ENCODE peak calls at places on chromosomes 7 and 10, in four cellular contexts. Q is GM12878, Z is K562, W is HepG2. J is an unnamed sample.

GRCh38 chr10:11504566-11505285 is 106.7 kb downstream of the USP6NL start:
- DNase-seq in W (no peak), Z (no peak), Q (no peak), J (no peak)

GRCh38 chr7:155000795-155001194 is 2.1 kb downstream of the PAXIP1 start:
- DNase-seq in W (no peak), Z (peak), Q (no peak), J (no peak)

GRCh38 chr10:29878492-29878891 is 180.9 kb downstream of the JCAD start:
- DNase-seq in W (no peak), Z (no peak), Q (no peak), J (no peak)

GRCh38 chr7:94452257-94452656 is 57.4 kb upstream of the CASD1 start:
- DNase-seq in Q (no peak), Z (no peak), W (no peak), J (no peak)

GRCh38 chr10:24556746-24557742 is 166.6 kb downstream of the ARHGAP21 start:
- DNase-seq in W (peak), Z (peak), Q (no peak), J (no peak)

GRCh38 chr10:85650791-85651506 is 715.6 kb downstream of the GRID1 start:
- DNase-seq in W (no peak), Q (no peak), Z (no peak), J (no peak)

GRCh38 chr7:67847063-67847798 is 850.6 kb downstream of the TYW1 start:
- DNase-seq in Z (no peak), W (no peak), Q (no peak), J (no peak)

GRCh38 chr10:133166504-133166827 is 6.4 kb downstream of the KNDC1 start:
- DNase-seq in Q (no peak), W (no peak), Z (no peak), J (no peak)

GRCh38 chr7:88942815-88943501 is 147.4 kb upstream of the TEX47 start:
- DNase-seq in Q (no peak), W (no peak), Z (no peak), J (no peak)

GRCh38 chr7:110698576-110698975 is 392.4 kb upstream of the LRRN3 start:
- DNase-seq in Q (no peak), Z (no peak), W (no peak), J (no peak)

GRCh38 chr7:66961096-66961495 is 34.3 kb downstream of the SBDS start:
- DNase-seq in Z (no peak), W (no peak), Q (no peak), J (no peak)

GRCh38 chr10:110190170-110190569 is 17.2 kb upstream of the MXI1 start:
- DNase-seq in W (no peak), Z (no peak), Q (no peak), J (no peak)

GRCh38 chr10:58266003-58266825 is 1.5 kb downstream of the IPMK start:
- DNase-seq in W (peak), Z (peak), Q (no peak), J (no peak)

GRCh38 chr7:46603780-46604725 is 683.0 kb upstream of the IGFBP3 start:
- DNase-seq in W (no peak), Q (no peak), Z (no peak), J (no peak)

GRCh38 chr7:2403718-2404648 is 572 bp downstream of the CHST12 start:
- DNase-seq in Z (peak), W (no peak), Q (no peak), J (no peak)

GRCh38 chr7:40805361-40805760 is 670.6 kb downstream of the SUGCT start:
- DNase-seq in W (no peak), Q (no peak), Z (no peak), J (no peak)

GRCh38 chr7:100540073-100540723 is 1.2 kb downstream of the AGFG2 start:
- DNase-seq in Q (no peak), W (peak), Z (no peak), J (no peak)

GRCh38 chr10:102409604-102410426 is 8.8 kb downstream of the PSD start:
- DNase-seq in W (no peak), Z (no peak), Q (no peak), J (peak)

GRCh38 chr10:112843623-112844022 is 106.4 kb upstream of the TCF7L2 start:
- DNase-seq in Z (peak), W (peak), Q (no peak), J (no peak)

GRCh38 chr10:98567396-98567795 is 120.7 kb upstream of the HPS1 start:
- DNase-seq in Z (no peak), Q (no peak), W (no peak), J (no peak)

GRCh38 chr7:100600222-100601038 is 1.7 kb upstream of the PCOLCE start:
- DNase-seq in Q (no peak), W (no peak), Z (no peak), J (no peak)

GRCh38 chr10:133458710-133459453 is 5.1 kb downstream of the SCART1 start:
- DNase-seq in Q (no peak), Z (no peak), W (no peak), J (no peak)

GRCh38 chr10:129581836-129582235 is 114.8 kb downstream of the MGMT start:
- DNase-seq in Z (no peak), W (no peak), Q (no peak), J (no peak)

GRCh38 chr7:128247640-128248194 is 6.6 kb downstream of the LEP start:
- DNase-seq in Q (no peak), W (no peak), Z (no peak), J (no peak)

GRCh38 chr7:20435305-20435704 is 104.6 kb downstream of the ITGB8 start:
- DNase-seq in Z (no peak), Q (no peak), W (no peak), J (no peak)

GRCh38 chr7:116342125-116342524 is 131.8 kb downstream of the TES start:
- DNase-seq in W (no peak), Q (no peak), Z (no peak), J (no peak)

GRCh38 chr7:116337800-116338199 is 127.5 kb downstream of the TES start:
- DNase-seq in Z (no peak), Q (no peak), W (no peak), J (no peak)

GRCh38 chr7:116339564-116339963 is 129.2 kb downstream of the TES start:
- DNase-seq in Q (no peak), W (peak), Z (peak), J (no peak)

GRCh38 chr7:116341222-116341907 is 131.0 kb downstream of the TES start:
- DNase-seq in W (no peak), Z (no peak), Q (no peak), J (no peak)

GRCh38 chr7:116340201-116340847 is 130.0 kb downstream of the TES start:
- DNase-seq in Z (no peak), Q (no peak), W (no peak), J (no peak)
- TF ChIP-seq CEBPB in Z (no peak), Q (no peak), W (no peak), J (no peak)

GRCh38 chr7:148959726-148960125 is 68.6 kb downstream of the PDIA4 start:
- DNase-seq in W (no peak), Z (no peak), Q (no peak), J (no peak)
- TF ChIP-seq TAF1 in W (no peak), Z (no peak), Q (no peak), J (no peak)

GRCh38 chr10:71712572-71713134 is 6.9 kb downstream of the C10orf105 start:
- DNase-seq in Q (no peak), W (no peak), Z (peak), J (no peak)
- TF ChIP-seq USF2 in Q (no peak), W (no peak), Z (no peak), J (no peak)

DNA sequence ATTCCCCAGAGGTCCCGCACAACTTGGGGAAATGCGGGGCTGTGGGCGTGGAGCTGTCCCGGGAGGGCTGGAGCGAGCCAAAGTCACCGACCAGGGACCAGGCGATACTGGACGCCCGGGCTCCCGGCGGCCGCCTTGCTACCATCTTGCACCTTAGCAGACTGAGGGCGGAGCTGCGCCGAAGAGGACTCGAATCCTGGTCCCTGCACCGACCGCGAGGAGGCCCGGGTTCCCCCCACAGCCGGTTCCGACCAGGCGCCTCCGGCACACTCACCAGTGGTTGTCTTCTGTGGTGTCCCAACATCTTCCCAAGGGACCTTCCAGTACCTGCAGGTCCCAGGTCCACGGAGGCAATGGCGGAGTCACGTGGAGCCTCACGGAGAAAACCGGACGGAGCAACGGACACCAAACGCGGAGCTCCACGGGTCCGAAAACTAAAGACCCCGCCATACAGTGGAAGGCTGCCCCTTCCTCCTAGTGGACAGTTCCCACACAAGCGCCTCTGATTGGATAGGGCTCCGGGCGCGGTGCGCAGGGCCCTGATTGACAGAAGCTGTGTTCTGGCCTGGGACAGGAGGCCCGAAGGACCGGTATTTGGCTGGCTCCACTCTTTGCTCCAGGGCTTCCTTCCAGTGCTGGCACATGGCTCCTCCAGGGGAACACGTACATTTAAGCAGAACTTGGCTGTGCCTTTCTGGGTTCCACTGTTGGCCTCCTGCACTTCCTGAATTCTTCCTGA is 124.6 kb upstream of the ZNF479 start:
- DNase-seq in Z (no peak), W (no peak), Q (no peak), J (no peak)
- TF ChIP-seq CEBPB in Z (no peak), W (no peak), Q (no peak), J (no peak)

DNA sequence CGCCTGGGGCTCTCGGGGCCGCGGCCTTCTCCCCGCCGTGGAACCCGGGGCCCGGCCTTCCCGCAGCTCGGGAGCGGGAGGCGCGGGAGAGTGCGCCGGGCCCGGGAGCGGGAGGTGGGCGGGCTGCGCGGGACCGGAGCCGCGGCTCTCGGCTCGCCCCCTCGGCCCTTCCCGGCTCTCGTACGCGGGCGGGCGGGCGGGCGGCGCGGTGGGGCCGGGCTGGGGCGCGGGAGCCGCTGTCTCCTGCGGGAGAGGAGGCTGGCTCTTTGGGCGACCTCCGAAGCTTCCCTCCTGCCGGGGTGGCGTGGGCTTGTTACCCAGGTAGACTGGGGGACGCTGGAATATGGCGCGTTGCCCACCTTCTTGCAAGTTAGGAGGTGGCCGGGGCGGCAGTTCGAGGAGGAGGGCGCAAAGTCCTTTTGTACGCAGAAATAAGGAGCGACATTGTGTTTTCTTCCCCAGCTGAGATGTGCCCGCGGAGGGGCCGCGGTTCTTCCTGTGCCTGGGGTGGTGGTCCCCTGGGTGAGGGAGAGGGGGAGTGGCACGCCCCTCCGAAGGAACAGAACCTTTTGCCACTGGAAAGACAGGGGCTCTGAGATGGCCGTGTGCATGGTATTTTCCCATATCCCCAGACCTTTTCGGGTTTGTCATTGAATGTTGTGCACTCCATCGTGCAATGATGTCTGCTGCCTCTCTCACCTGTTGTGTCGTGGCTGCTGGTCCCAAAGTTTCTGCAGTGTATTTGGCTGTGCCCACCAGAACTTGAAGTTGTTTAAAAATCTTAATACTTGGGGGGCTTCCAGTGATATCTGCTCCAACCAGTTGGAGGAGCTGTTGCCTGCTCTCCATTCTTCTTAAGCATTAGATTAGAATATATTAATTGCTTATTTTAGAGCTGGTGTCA is 844 bp downstream of the NRF1 start:
- DNase-seq in Z (no peak), W (no peak), Q (no peak), J (no peak)
- TF ChIP-seq TAF1 in Z (no peak), W (no peak), Q (peak), J (no peak)

DNA sequence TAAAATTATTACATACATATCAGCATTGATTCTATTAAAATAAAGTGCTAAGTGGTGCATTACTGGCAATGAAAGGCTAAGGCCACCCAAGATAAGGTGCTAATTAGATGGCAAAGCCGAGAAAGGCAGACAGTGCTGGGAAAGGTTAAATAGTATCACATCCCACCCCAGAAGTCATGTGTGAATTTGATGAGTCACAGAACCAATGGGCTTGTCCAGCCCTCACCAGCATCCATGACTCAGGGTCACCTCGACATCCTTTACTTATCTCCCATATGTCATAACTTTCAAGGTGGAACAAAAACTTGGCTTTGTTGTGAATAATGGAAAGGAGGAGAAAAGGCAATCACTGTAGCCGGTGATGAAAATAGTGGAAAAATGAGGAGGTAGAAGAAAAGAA is 459.1 kb downstream of the PLXNA4 start:
- DNase-seq in Z (peak), W (no peak), Q (no peak), J (no peak)
- TF ChIP-seq USF2 in Z (no peak), W (no peak), Q (no peak), J (no peak)